ENCODE peak calls at places on chromosomes 3 and 15, in five cellular contexts. N, R, E, S and Z are unnamed samples.

GRCh38 chr15:74789171-74789627 is 7.3 kb downstream of the CSK start:
- DNase-seq in N (no peak), R (no peak), E (no peak), S (peak; percentile 75), Z (no peak)

GRCh38 chr3:34260266-34260990 is 462.0 kb downstream of the PDCD6IP start:
- DNase-seq in N (peak; percentile 33), R (no peak), E (peak; percentile 72), S (peak; percentile 61), Z (peak; percentile 4)

GRCh38 chr3:45145681-45146614 is at the start of gene CDCP1:
- DNase-seq in N (peak; percentile 51), R (no peak), E (no peak), S (peak; percentile 69), Z (no peak)

GRCh38 chr15:66101715-66102395 is 151.7 kb downstream of the MEGF11 start:
- DNase-seq in N (no peak), R (no peak), E (no peak), S (no peak), Z (no peak)

GRCh38 chr3:172209333-172210321 is 170.2 kb downstream of the FNDC3B start:
- DNase-seq in N (peak; percentile 80), R (no peak), E (peak; percentile 93), S (peak; percentile 80), Z (no peak)

GRCh38 chr3:134381836-134382442 is 7.7 kb upstream of the AMOTL2 start:
- DNase-seq in N (no peak), R (no peak), E (no peak), S (peak; percentile 97), Z (no peak)

GRCh38 chr3:45464336-45464809 is 76.0 kb downstream of the LARS2 start:
- DNase-seq in N (no peak), R (no peak), E (peak; percentile 66), S (no peak), Z (no peak)

GRCh38 chr15:69081310-69082004 is 67.0 kb downstream of the NOX5 start:
- DNase-seq in N (no peak), R (peak; percentile 43), E (peak; percentile 66), S (no peak), Z (no peak)

GRCh38 chr3:37702478-37703154 is 159.1 kb upstream of the CTDSPL start:
- DNase-seq in N (no peak), R (no peak), E (no peak), S (no peak), Z (no peak)

GRCh38 chr3:73707772-73708171 is 83.0 kb upstream of the PDZRN3 start:
- DNase-seq in N (no peak), R (no peak), E (no peak), S (no peak), Z (no peak)

GRCh38 chr3:109977903-109978302 is 640.6 kb upstream of the DPPA4 start:
- DNase-seq in N (no peak), R (no peak), E (no peak), S (no peak), Z (no peak)

GRCh38 chr3:117660941-117661635 is 951.5 kb downstream of the TUSC7 start:
- DNase-seq in N (no peak), R (peak; percentile 20), E (no peak), S (no peak), Z (no peak)

GRCh38 chr3:40463579-40463978 is 6.4 kb downstream of the RPL14 start:
- DNase-seq in N (no peak), R (no peak), E (no peak), S (no peak), Z (no peak)

GRCh38 chr3:194277547-194278091 is 73.5 kb downstream of the CPN2 start:
- DNase-seq in N (no peak), R (no peak), E (peak; percentile 82), S (no peak), Z (peak; percentile 72)

GRCh38 chr3:127036209-127037020 is 53.5 kb downstream of the PLXNA1 start:
- DNase-seq in N (no peak), R (no peak), E (no peak), S (peak; percentile 44), Z (no peak)

GRCh38 chr3:38578081-38578475 is 71.4 kb downstream of the SCN5A start:
- DNase-seq in N (no peak), R (no peak), E (peak; percentile 8), S (peak; percentile 2), Z (no peak)

GRCh38 chr3:11624161-11624560 is 19.6 kb downstream of the VGLL4 start:
- DNase-seq in N (no peak), R (peak; percentile 26), E (no peak), S (no peak), Z (no peak)

GRCh38 chr3:157274644-157275137 is 114.7 kb upstream of the CCNL1 start:
- DNase-seq in N (no peak), R (no peak), E (no peak), S (no peak), Z (no peak)

GRCh38 chr3:101179637-101180036 is 140.7 kb downstream of the IMPG2 start:
- DNase-seq in N (no peak), R (peak; percentile 40), E (no peak), S (no peak), Z (no peak)

GRCh38 chr3:114879059-114880031 is 267.7 kb downstream of the ZBTB20 start:
- DNase-seq in N (peak; percentile 19), R (peak; percentile 46), E (no peak), S (no peak), Z (peak; percentile 4)

GRCh38 chr15:20344601-20345400 is 196.8 kb downstream of the GOLGA6L6 start:
- DNase-seq in N (no peak), R (no peak), E (no peak), S (no peak), Z (no peak)

GRCh38 chr3:108239082-108239481 is 16.9 kb upstream of the IFT57 start:
- DNase-seq in N (no peak), R (no peak), E (no peak), S (no peak), Z (no peak)

GRCh38 chr3:137988152-137988551 is 21.8 kb upstream of the CLDN18 start:
- DNase-seq in N (no peak), R (no peak), E (no peak), S (peak; percentile 77), Z (no peak)

GRCh38 chr15:24977686-24978085 is 22.9 kb downstream of the SNRPN start:
- DNase-seq in N (no peak), R (no peak), E (no peak), S (no peak), Z (no peak)

GRCh38 chr15:71810256-71811035 is at the start of gene NR2E3:
- DNase-seq in N (no peak), R (no peak), E (no peak), S (no peak), Z (no peak)

GRCh38 chr3:46097691-46098241 is 70.5 kb upstream of the XCR1 start:
- DNase-seq in N (no peak), R (no peak), E (peak; percentile 68), S (no peak), Z (no peak)

GRCh38 chr3:78988324-78988723 is 779.5 kb downstream of the ROBO1 start:
- DNase-seq in N (peak; percentile 46), R (peak; percentile 14), E (no peak), S (no peak), Z (no peak)

GRCh38 chr3:174342206-174342605 is 516.9 kb upstream of the NAALADL2 start:
- DNase-seq in N (no peak), R (no peak), E (no peak), S (no peak), Z (no peak)

GRCh38 chr3:113728661-113729060 is 17.4 kb downstream of the NAA50 start:
- DNase-seq in N (no peak), R (no peak), E (no peak), S (no peak), Z (no peak)